ENCODE peak calls at places on chromosomes 11 and 22, in five cellular contexts. J is NCI-H2171 treated with DMSO at 0.1 percent for 48 hours, M is NCI-H446, A is SJSA1, Y is ovary. B is an unnamed sample.

GRCh38 chr11:59191095-59191494 is 19.2 kb downstream of the DTX4 start:
- DNase-seq in J (no peak), A (no peak), Y (no peak), M (no peak), B (no peak)

GRCh38 chr11:2394818-2395105 is 5.8 kb upstream of the TSSC4 start:
- DNase-seq in M (no peak), Y (no peak), A (no peak), J (no peak), B (no peak)

GRCh38 chr11:8321876-8322275 is 58.2 kb upstream of the LMO1 start:
- DNase-seq in Y (peak; percentile 17), M (no peak), A (no peak), J (no peak), B (no peak)

GRCh38 chr11:116073854-116074837 is 569.9 kb upstream of the CADM1 start:
- DNase-seq in A (no peak), Y (no peak), J (peak; percentile 33), M (no peak), B (peak; percentile 31)

GRCh38 chr11:10436733-10437132 is 18.3 kb upstream of the AMPD3 start:
- DNase-seq in Y (no peak), A (no peak), J (no peak), M (no peak), B (no peak)

GRCh38 chr11:63940786-63941185 is 2.0 kb downstream of the NAA40 start:
- DNase-seq in A (no peak), M (no peak), Y (no peak), J (no peak), B (no peak)

GRCh38 chr22:36325163-36326031 is 62.4 kb downstream of the MYH9 start:
- DNase-seq in Y (peak; percentile 68), A (peak; percentile 80), J (no peak), M (no peak), B (peak; percentile 60)

GRCh38 chr11:65439331-65440181 is 17.0 kb downstream of the NEAT1 start:
- DNase-seq in A (no peak), Y (peak; percentile 14), M (no peak), J (no peak), B (no peak)

GRCh38 chr11:92702771-92703170 is 266.7 kb upstream of the MTNR1B start:
- DNase-seq in J (no peak), Y (no peak), M (no peak), A (no peak), B (no peak)

GRCh38 chr22:40668611-40669390 is 10.5 kb upstream of the MCHR1 start:
- DNase-seq in A (peak; percentile 24), Y (no peak), J (no peak), M (no peak), B (no peak)